ENCODE peak calls at places on chromosomes 16 and 17, in six cellular contexts. Z, B, W, V, L and O are unnamed samples.

GRCh38 chr16:3131755-3132377 is 3.0 kb upstream of the ZNF213 start:
- DNase-seq in Z (no peak), B (peak; percentile 68), W (peak; percentile 74), V (no peak), L (no peak), O (no peak)

GRCh38 chr17:35875439-35876139 is 4.6 kb downstream of the CCL5 start:
- DNase-seq in Z (peak; percentile 15), B (no peak), W (no peak), V (no peak), L (no peak), O (no peak)

GRCh38 chr17:83068641-83069570 is 10.5 kb upstream of the METRNL start:
- DNase-seq in Z (no peak), B (peak; percentile 57), W (no peak), V (no peak), L (no peak), O (no peak)

GRCh38 chr17:32940706-32941390 is 12.9 kb downstream of the TMEM98 start:
- DNase-seq in Z (no peak), B (no peak), W (no peak), V (no peak), L (no peak), O (no peak)

GRCh38 chr16:5509336-5509735 is 411.7 kb upstream of the EEF2KMT start:
- DNase-seq in Z (no peak), B (no peak), W (no peak), V (no peak), L (no peak), O (no peak)

GRCh38 chr16:67463059-67463458 is 17.9 kb downstream of the ATP6V0D1 start:
- DNase-seq in Z (no peak), B (no peak), W (no peak), V (no peak), L (no peak), O (no peak)

GRCh38 chr16:49472598-49472997 is 99.0 kb downstream of the C16orf78 start:
- DNase-seq in Z (no peak), B (peak; percentile 44), W (no peak), V (no peak), L (no peak), O (no peak)

GRCh38 chr17:6843241-6843890 is 11.8 kb upstream of the TEKT1 start:
- DNase-seq in Z (no peak), B (no peak), W (no peak), V (peak; percentile 56), L (no peak), O (no peak)

GRCh38 chr16:82047374-82047773 is 12.3 kb downstream of the HSD17B2 start:
- DNase-seq in Z (no peak), B (no peak), W (no peak), V (no peak), L (no peak), O (no peak)

GRCh38 chr17:32742686-32743538 is 134.0 kb downstream of the MYO1D start:
- DNase-seq in Z (no peak), B (no peak), W (no peak), V (no peak), L (no peak), O (no peak)

GRCh38 chr16:7921360-7921759 is 588.7 kb downstream of the RBFOX1 start:
- DNase-seq in Z (no peak), B (no peak), W (no peak), V (no peak), L (no peak), O (no peak)

GRCh38 chr17:60524463-60525346 is 1.3 kb downstream of the APPBP2 start:
- DNase-seq in Z (no peak), B (no peak), W (no peak), V (no peak), L (peak; percentile 5), O (no peak)

DNA sequence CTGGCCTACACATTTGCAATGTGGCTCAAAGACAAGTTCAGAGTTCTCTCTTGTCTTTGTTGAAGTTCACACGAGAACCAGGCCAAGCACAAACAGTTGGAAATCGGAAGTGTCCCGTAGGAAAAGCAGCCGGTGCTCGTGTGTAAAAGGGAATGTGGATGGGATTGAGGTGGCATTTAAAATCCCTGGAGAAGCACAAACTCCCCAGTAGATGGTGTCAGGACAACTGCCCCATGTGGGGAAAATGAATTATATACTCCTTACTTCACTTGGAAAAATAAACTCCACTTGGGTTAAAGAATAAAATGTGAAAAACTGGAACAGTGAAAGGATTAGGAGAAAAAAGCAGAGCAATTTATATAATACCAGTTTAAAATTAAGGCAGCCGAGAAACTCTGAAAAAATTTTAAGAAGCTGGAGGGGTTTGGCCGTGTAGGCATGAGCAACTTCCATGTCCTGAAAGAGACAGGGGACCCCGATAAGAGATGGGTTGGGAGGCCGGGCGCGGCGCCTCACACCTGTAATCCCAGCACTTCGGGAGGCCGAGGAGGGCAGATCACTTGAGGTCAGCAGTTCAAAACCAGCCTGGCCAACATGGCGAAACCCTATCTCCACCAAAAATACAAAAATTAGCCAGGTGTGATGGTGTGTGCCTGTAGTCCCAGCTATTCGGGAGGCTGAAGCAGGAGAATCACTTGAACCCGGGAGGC is 28.1 kb downstream of the CBFA2T3 start:
- DNase-seq in Z (no peak), B (no peak), W (no peak), V (peak; percentile 5), L (no peak), O (no peak)
- TF ChIP-seq CTCF in Z (no peak), B (no peak), W (no peak), V (no peak), L (no peak), O (no peak)

DNA sequence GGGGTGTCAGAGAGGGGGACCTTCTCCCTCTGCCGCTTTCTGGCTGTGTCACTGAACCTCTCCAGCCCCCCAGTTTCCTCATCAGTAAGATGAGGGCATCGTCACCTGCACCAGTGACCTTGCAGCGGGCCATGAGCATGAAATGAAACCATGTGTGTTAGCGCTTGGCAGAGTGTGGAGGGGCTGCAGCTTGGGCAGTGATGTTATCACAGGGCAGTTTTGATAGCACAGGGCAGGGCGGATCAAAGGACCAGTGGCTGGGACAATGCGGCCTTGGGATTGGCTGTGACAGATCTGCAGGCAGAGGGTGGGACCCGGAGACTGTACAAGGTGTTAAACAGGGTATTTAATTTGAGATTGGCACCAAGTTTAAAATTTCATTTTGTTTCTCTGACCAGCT is 38.9 kb upstream of the NAT9 start:
- DNase-seq in Z (no peak), B (no peak), W (no peak), V (no peak), L (no peak), O (no peak)
- TF ChIP-seq CTCF in Z (no peak), B (no peak), W (no peak), V (no peak), L (no peak), O (no peak)

DNA sequence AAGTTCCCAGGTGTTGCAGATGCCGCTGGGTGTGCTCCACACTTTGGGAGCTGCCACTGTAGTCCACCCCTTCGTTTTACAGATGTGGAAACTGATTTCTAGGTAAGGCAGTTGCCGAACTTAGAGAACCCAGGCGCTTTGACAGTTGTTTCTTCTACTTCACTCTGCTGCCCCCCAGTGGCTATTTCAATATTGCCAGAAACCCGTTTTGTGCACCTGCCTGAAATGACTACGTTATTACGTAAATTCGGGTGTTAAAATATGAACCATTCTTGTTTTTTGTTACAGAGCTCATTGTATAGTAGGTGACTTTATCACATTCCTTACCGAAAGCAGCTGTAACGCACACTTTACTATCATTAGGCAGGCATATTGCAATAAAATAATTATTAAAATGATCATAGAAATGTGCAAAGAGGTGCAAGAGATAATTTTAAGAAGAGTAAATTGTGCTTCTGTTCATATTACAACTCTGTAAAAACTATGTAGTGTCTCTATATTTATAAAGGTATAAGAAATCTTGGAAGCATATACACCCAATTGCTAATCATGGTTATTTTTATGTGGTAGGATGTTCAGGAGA is 44.9 kb downstream of the OTOA start:
- DNase-seq in Z (peak; percentile 83), B (peak; percentile 67), W (peak; percentile 79), V (peak; percentile 61), L (peak; percentile 98), O (peak; percentile 66)
- TF ChIP-seq CTCF in Z (peak; percentile 80), B (peak; percentile 88), W (peak; percentile 81), V (peak; percentile 91), L (peak; percentile 81), O (peak; percentile 83)

GRCh38 chr16:23348579-23349469 is 46.7 kb downstream of the SCNN1B start:
- DNase-seq in Z (no peak), B (no peak), W (peak; percentile 7), V (no peak), L (no peak), O (no peak)
- TF ChIP-seq CTCF in Z (no peak), B (no peak), W (no peak), V (peak; percentile 13), L (no peak), O (peak; percentile 34)